ENCODE peak calls at places on chromosomes 13 and 19, in six cellular contexts. Y is Peyer's patch, T is mucosa of descending colon, G is heart right ventricle, H is pancreas, P is neuronal stem cell. N is an unnamed sample. For H3K36me3, the result is how much of the 10 kb centered on the place peaks cover.

GRCh38 chr13:25881946-25882574 is 169.8 kb downstream of the SHISA2 start:
- DNase-seq in P (peak), H (no peak), T (no peak), G (no peak), Y (no peak), N (no peak)

GRCh38 chr13:24261566-24261965 is 47.8 kb upstream of the C1QTNF9 start:
- DNase-seq in P (no peak), Y (no peak), T (no peak), G (no peak), H (no peak), N (no peak)

GRCh38 chr13:101398191-101398590 is 18.1 kb downstream of the NALCN start:
- DNase-seq in Y (no peak), H (no peak), G (no peak), P (no peak), T (no peak), N (no peak)

GRCh38 chr13:63691474-63691873 is 2275.8 kb upstream of the PCDH20 start:
- DNase-seq in P (no peak), Y (no peak), H (no peak), G (no peak), T (no peak), N (no peak)

GRCh38 chr13:25397763-25398162 is 26.0 kb downstream of the ATP8A2 start:
- DNase-seq in P (no peak), H (no peak), Y (no peak), G (no peak), T (no peak), N (no peak)

GRCh38 chr19:47745010-47745901 is at the start of gene NOP53:
- DNase-seq in T (peak), Y (peak), P (peak), G (peak), H (peak), N (peak)

GRCh38 chr19:45883881-45884681 is 1.9 kb downstream of the IRF2BP1 start:
- DNase-seq in T (peak), H (no peak), P (no peak), Y (no peak), G (no peak), N (no peak)

GRCh38 chr19:11539495-11540365 is 1.1 kb downstream of the CNN1 start:
- DNase-seq in G (peak), Y (no peak), H (no peak), T (no peak), P (no peak), N (no peak)

GRCh38 chr13:43915451-43915850 is 35.7 kb downstream of the LACC1 start:
- DNase-seq in P (no peak), G (no peak), T (no peak), Y (no peak), H (no peak), N (no peak)

GRCh38 chr19:47589824-47590223 is 16.9 kb upstream of the ZNF541 start:
- DNase-seq in Y (no peak), T (no peak), H (no peak), P (no peak), G (no peak), N (no peak)

GRCh38 chr19:52735734-52736133 is 890 bp upstream of the ZNF611 start:
- DNase-seq in G (peak), T (peak), P (peak), Y (no peak), H (peak), N (no peak)

GRCh38 chr19:33674575-33675367 is 53.0 kb downstream of the CHST8 start:
- DNase-seq in Y (no peak), G (no peak), P (no peak), T (no peak), H (no peak), N (no peak)

GRCh38 chr13:26007261-26007765 is 44.5 kb downstream of the SHISA2 start:
- DNase-seq in T (no peak), H (no peak), Y (no peak), G (no peak), P (no peak), N (no peak)

GRCh38 chr19:3006075-3006767 is 22.9 kb downstream of the TLE2 start:
- DNase-seq in H (no peak), T (no peak), G (no peak), Y (no peak), P (no peak), N (no peak)

GRCh38 chr19:3818918-3819317 is 32.7 kb upstream of the MATK start:
- DNase-seq in Y (no peak), H (no peak), T (no peak), P (no peak), G (no peak), N (no peak)

GRCh38 chr19:42488783-42489521 is 39.3 kb downstream of the CEACAM1 start:
- DNase-seq in H (no peak), T (no peak), P (no peak), Y (no peak), G (no peak), N (no peak)

GRCh38 chr13:51731759-51732158 is 72.2 kb downstream of the DHRS12 start:
- DNase-seq in T (no peak), Y (no peak), P (no peak), G (no peak), H (no peak), N (no peak)

GRCh38 chr13:94217370-94217769 is 262.1 kb downstream of the DCT start:
- DNase-seq in H (no peak), P (no peak), T (no peak), G (no peak), Y (no peak), N (no peak)

GRCh38 chr19:8571006-8571411 is 6.2 kb downstream of the MYO1F start:
- DNase-seq in Y (peak), H (peak), T (peak), P (no peak), G (peak), N (no peak)

GRCh38 chr13:53520132-53520531 is 491.5 kb downstream of the OLFM4 start:
- DNase-seq in G (no peak), T (no peak), P (no peak), Y (no peak), H (no peak), N (no peak)

GRCh38 chr19:34148672-34149185 is 23.6 kb upstream of the LSM14A start:
- DNase-seq in G (no peak), P (no peak), H (no peak), T (no peak), Y (no peak), N (no peak)

GRCh38 chr13:96020155-96020575 is 33.0 kb downstream of the UGGT2 start:
- DNase-seq in G (peak), P (peak), H (peak), T (no peak), Y (no peak), N (no peak)

GRCh38 chr13:104408733-104409132 is 1342.5 kb upstream of the SLC10A2 start:
- DNase-seq in G (no peak), Y (no peak), P (no peak), T (no peak), H (no peak), N (no peak)

GRCh38 chr19:38195237-38195636 is 28.8 kb downstream of the DPF1 start:
- DNase-seq in G (no peak), Y (no peak), H (no peak), T (no peak), P (no peak), N (no peak)

GRCh38 chr13:31073859-31074718 is 87.6 kb downstream of the HSPH1 start:
- DNase-seq in H (no peak), P (peak), T (no peak), G (no peak), Y (no peak), N (no peak)

GRCh38 chr13:71712988-71713653 is 153.9 kb downstream of the DACH1 start:
- DNase-seq in H (no peak), G (peak), P (peak), T (no peak), Y (no peak), N (no peak)

GRCh38 chr19:8612807-8613171 is 2.3 kb upstream of the ADAMTS10 start:
- DNase-seq in G (no peak), P (no peak), Y (no peak), T (no peak), H (no peak), N (no peak)

GRCh38 chr13:76852991-76853390 is 33.2 kb downstream of the KCTD12 start:
- DNase-seq in H (no peak), Y (no peak), G (no peak), P (no peak), T (no peak), N (peak)
- H3K36me3 ChIP-seq in H (under half), Y (under half), G (under half), P (under half), T (under half), N (under half)

GRCh38 chr19:6833166-6833790 is 54.1 kb upstream of the ADGRE1 start:
- DNase-seq in T (no peak), G (no peak), P (no peak), H (no peak), Y (no peak), N (no peak)

GRCh38 chr19:6835501-6835900 is 51.9 kb upstream of the ADGRE1 start:
- DNase-seq in G (no peak), T (no peak), Y (no peak), H (no peak), P (no peak), N (no peak)

GRCh38 chr19:6834433-6834832 is 52.9 kb upstream of the ADGRE1 start:
- DNase-seq in P (no peak), H (no peak), T (no peak), G (no peak), Y (no peak), N (no peak)

GRCh38 chr19:6828698-6829633 is 56.5 kb downstream of the VAV1 start:
- DNase-seq in G (no peak), P (no peak), H (no peak), Y (no peak), T (no peak), N (no peak)

GRCh38 chr19:6832412-6832811 is 55.0 kb upstream of the ADGRE1 start:
- DNase-seq in G (no peak), T (no peak), H (no peak), Y (no peak), P (no peak), N (no peak)
- H3K36me3 ChIP-seq in G (under half), T (under half), H (under half), Y (under half), P (under half), N (under half)

DNA sequence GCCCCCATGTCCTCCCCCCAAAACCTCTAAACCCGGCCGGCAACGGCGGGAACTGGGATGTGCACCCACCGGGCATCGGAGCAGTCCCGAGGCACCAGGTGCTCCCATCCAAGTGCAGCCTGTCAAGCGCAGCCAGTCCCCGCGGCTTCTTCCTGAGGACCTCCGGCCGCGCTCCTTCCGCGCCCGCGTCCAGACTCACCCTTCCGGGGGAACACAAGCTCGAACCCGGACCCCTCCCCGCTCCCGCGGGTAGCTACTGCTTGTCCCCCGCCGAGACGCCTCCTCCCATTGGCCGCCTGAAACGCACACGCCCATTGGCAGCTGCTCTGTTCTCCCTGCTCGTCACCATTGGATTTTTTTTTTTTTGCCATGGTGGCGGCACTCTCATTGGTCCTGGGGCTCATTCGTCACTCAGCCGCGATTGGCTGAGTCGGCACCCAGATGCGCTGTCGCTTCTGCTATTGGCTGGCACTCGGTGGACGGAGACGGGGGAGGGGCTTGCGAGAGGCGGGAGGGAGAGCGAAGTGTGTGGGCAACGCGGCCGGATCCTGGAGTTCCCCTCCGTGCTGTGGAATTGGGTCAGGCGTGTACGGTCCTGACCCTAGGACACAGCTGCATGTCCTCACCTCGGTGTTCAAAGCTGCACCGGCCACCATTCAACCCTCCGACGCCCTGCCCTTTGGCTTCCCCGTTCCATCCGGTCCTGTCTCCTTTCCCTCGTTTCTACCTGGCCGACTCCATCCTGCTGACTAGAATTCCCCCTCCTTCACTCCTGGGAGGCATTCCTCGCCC is at the start of gene TYK2:
- DNase-seq in H (peak), G (peak), T (peak), Y (peak), P (peak), N (peak)
- H3K36me3 ChIP-seq in H (under half), G (under half), T (under half), Y (under half), P (under half), N (under half)

GRCh38 chr19:1840541-1841115 is 7.7 kb downstream of the REXO1 start:
- DNase-seq in Y (no peak), G (peak), H (no peak), T (peak), P (no peak), N (no peak)
- H3K36me3 ChIP-seq in Y (under half), G (under half), H (under half), T (under half), P (under half), N (under half)

N was measured in RWPE2.